ENCODE peak calls at places on chromosomes 6 and 20, in four cellular contexts. J, N, I and Z are unnamed samples.

GRCh38 chr6:79404677-79405076 is 132.6 kb downstream of the LCA5 start:
- DNase-seq in J (peak; percentile 17), N (no peak), I (peak; percentile 70), Z (no peak)

GRCh38 chr6:160419488-160419887 is 71.3 kb downstream of the SLC22A3 start:
- DNase-seq in J (no peak), N (no peak), I (no peak), Z (no peak)

GRCh38 chr6:36844232-36845170 is 5.3 kb upstream of the CPNE5 start:
- DNase-seq in J (no peak), N (no peak), I (no peak), Z (peak; percentile 63)

GRCh38 chr20:34337982-34338756 is 24.9 kb upstream of the ITCH start:
- DNase-seq in J (no peak), N (no peak), I (no peak), Z (no peak)

GRCh38 chr6:104537185-104537584 is 322.5 kb downstream of the HACE1 start:
- DNase-seq in J (no peak), N (no peak), I (no peak), Z (no peak)

GRCh38 chr6:18507018-18507415 is 119.9 kb downstream of the RNF144B start:
- DNase-seq in J (no peak), N (no peak), I (no peak), Z (peak; percentile 19)

GRCh38 chr6:150905769-150906168 is 40.3 kb downstream of the MTHFD1L start:
- DNase-seq in J (peak; percentile 19), N (peak; percentile 63), I (no peak), Z (no peak)

GRCh38 chr6:57207141-57207540 is 15.0 kb downstream of the RAB23 start:
- DNase-seq in J (no peak), N (no peak), I (no peak), Z (no peak)

GRCh38 chr20:58212636-58213035 is 15.8 kb downstream of the ANKRD60 start:
- DNase-seq in J (no peak), N (no peak), I (no peak), Z (peak; percentile 49)

GRCh38 chr20:58213716-58214115 is 14.7 kb downstream of the ANKRD60 start:
- DNase-seq in J (no peak), N (no peak), I (no peak), Z (no peak)

GRCh38 chr20:58213112-58213511 is 15.3 kb downstream of the ANKRD60 start:
- DNase-seq in J (no peak), N (no peak), I (no peak), Z (peak; percentile 62)

GRCh38 chr20:58215116-58215515 is 13.3 kb downstream of the ANKRD60 start:
- DNase-seq in J (no peak), N (no peak), I (no peak), Z (no peak)

GRCh38 chr20:58214310-58214709 is 14.1 kb downstream of the ANKRD60 start:
- DNase-seq in J (no peak), N (no peak), I (no peak), Z (no peak)
- TF ChIP-seq FOXJ3 in J (no peak), N (no peak), I (no peak), Z (no peak)

GRCh38 chr6:102068349-102068748 is 674.8 kb downstream of the GRIK2 start:
- DNase-seq in J (no peak), N (no peak), I (no peak), Z (no peak)

DNA sequence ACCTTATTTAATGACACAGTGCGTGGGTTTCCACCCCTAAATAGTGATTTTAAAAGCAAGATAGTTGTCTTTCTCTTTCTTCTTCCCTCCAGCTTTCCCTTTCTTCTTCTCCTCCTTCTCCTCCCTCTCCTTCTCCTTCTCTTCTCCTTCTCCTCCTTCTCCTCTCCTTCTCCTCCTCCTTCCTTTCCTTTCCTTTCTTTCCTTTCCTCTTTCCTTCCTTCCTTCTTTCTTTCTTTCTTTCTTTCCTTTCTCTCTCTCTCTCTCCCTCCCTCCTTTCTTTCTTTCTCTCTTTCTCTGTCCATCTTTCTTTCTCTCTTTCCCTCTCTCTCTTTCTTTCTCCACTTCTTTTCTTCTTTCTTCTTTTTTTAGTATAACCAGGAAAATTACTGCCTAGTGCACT is 670.6 kb downstream of the GRIK2 start:
- DNase-seq in J (no peak), N (no peak), I (no peak), Z (no peak)
- TF ChIP-seq CTCF in J (no peak), N (no peak), I (no peak), Z (no peak)

GRCh38 chr20:14470977-14471642 is 133.7 kb upstream of the FLRT3 start:
- DNase-seq in J (peak; percentile 15), N (no peak), I (no peak), Z (no peak)
- TF ChIP-seq FOXJ3 in J (no peak), N (no peak), I (no peak), Z (no peak)

GRCh38 chr6:166330612-166331011 is 11.7 kb downstream of the SFT2D1 start:
- DNase-seq in J (peak; percentile 90), N (peak; percentile 94), I (peak; percentile 89), Z (peak; percentile 94)
- TF ChIP-seq CTCF in J (no peak), N (peak; percentile 78), I (peak; percentile 96), Z (peak; percentile 38)

DNA sequence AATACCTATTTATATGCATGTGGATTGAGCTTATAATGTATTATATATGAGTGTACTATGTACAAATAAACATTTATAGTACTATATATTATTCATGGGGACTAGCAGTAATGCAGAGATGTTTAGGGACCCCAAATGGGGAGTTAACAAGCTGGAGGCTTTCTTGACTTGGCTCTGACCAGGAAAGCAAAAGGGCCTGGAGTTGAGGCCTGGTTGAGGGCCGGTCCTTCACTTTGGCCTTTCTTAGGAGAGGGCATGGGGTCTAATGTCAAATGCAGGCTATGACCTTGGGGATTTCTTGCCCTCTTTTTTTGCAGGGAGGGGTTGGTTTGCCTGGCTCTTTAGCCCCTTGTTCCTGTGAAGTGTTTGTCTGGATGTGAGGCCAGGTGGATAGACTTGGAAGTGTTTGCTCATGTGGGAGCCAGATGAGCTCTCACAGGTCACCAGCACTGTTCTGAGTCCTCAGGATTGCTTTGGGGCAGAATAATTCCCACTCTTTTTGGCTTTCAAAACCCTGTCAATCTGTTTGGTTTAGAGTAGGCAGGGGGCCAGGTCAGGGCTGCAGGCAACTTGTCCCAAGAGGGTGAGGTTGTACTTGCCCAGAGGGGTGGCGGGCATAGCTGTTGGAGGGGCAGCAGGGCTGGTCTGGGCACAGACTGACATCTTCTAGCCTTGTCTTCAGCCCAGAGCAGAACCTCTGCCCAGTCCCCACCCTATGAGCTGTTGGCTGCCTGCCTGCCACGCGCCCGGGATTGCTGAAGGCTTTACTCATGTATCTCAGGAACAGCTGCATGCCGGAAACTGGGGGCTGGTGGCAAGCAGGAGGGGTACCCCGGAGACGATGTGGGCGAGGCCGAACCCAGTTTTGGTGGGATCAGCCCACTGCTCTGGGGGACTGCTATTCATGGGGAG is 14.6 kb downstream of the TJAP1 start:
- DNase-seq in J (no peak), N (no peak), I (no peak), Z (peak; percentile 52)
- TF ChIP-seq FOXJ3 in J (no peak), N (no peak), I (no peak), Z (no peak)

GRCh38 chr20:42272516-42272915 is 654.3 kb upstream of the CHD6 start:
- DNase-seq in J (no peak), N (peak; percentile 23), I (no peak), Z (no peak)

GRCh38 chr20:42274977-42275376 is 656.8 kb upstream of the CHD6 start:
- DNase-seq in J (no peak), N (no peak), I (no peak), Z (no peak)

GRCh38 chr20:42267793-42268381 is 649.7 kb upstream of the CHD6 start:
- DNase-seq in J (no peak), N (no peak), I (no peak), Z (no peak)

GRCh38 chr20:42270539-42270938 is 652.4 kb upstream of the CHD6 start:
- DNase-seq in J (no peak), N (no peak), I (no peak), Z (no peak)
- TF ChIP-seq CTCF in J (no peak), N (no peak), I (no peak), Z (no peak)

GRCh38 chr6:166485651-166486535 is 100.6 kb downstream of the RAMACL start:
- DNase-seq in J (no peak), N (no peak), I (no peak), Z (no peak)
- TF ChIP-seq FOXJ3 in J (no peak), N (no peak), I (no peak), Z (no peak)

DNA sequence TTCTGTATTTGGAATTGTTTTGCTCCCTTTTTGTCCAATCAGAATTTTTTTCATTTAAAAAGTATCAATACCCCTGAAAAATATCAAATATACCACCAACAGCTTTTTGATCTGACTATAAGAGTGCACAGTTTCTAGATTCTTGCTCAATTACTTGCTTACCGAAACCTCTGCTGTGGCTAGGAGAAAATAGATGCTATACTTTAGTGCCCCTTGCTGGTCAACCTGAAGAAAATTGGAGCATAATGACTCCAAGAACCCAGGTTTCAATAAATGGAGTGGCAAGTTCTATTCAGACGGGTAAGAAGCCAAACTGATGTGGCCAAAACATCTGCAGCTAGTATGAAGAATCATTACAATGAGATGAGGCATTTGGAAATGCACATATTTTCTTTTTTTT is 91.4 kb upstream of the SASH1 start:
- DNase-seq in J (no peak), N (no peak), I (peak; percentile 37), Z (no peak)
- TF ChIP-seq CTCF in J (no peak), N (peak; percentile 34), I (peak; percentile 56), Z (peak; percentile 64)